ENCODE peak calls at places on chromosomes 16 and 17, in nine cellular contexts. One of them, this sample, is unnamed.

GRCh38 chr17:75524971-75525805 is at the start of gene LLGL2:
- DNase-seq in uterus: peak
- DNase-seq in left ventricle myocardium inferior: peak
- DNase-seq in BJ: no peak
- DNase-seq in sigmoid colon: peak
- DNase-seq in kidney: peak
- DNase-seq in fibroblast of the aortic adventitia: no peak
- DNase-seq in CD8-positive, alpha-beta T cell: peak
- DNase-seq in GM23338: peak
- DNase-seq in this sample: no peak

GRCh38 chr17:36689089-36689667 is 87.8 kb downstream of the MRM1 start:
- DNase-seq in uterus: no peak
- DNase-seq in left ventricle myocardium inferior: no peak
- DNase-seq in BJ: no peak
- DNase-seq in sigmoid colon: no peak
- DNase-seq in kidney: no peak
- DNase-seq in fibroblast of the aortic adventitia: no peak
- DNase-seq in CD8-positive, alpha-beta T cell: no peak
- DNase-seq in GM23338: no peak
- DNase-seq in this sample: no peak

GRCh38 chr16:74811911-74812310 is 37.3 kb upstream of the FA2H start:
- DNase-seq in uterus: no peak
- DNase-seq in left ventricle myocardium inferior: no peak
- DNase-seq in BJ: no peak
- DNase-seq in sigmoid colon: no peak
- DNase-seq in kidney: no peak
- DNase-seq in fibroblast of the aortic adventitia: peak
- DNase-seq in CD8-positive, alpha-beta T cell: no peak
- DNase-seq in GM23338: no peak
- DNase-seq in this sample: no peak

GRCh38 chr16:30499284-30499683 is 26.7 kb downstream of the ITGAL start:
- DNase-seq in uterus: no peak
- DNase-seq in left ventricle myocardium inferior: no peak
- DNase-seq in BJ: no peak
- DNase-seq in sigmoid colon: no peak
- DNase-seq in kidney: no peak
- DNase-seq in fibroblast of the aortic adventitia: no peak
- DNase-seq in CD8-positive, alpha-beta T cell: no peak
- DNase-seq in GM23338: no peak
- DNase-seq in this sample: no peak

GRCh38 chr17:82861393-82861775 is 21.6 kb upstream of the ZNF750 start:
- DNase-seq in uterus: no peak
- DNase-seq in left ventricle myocardium inferior: no peak
- DNase-seq in BJ: no peak
- DNase-seq in sigmoid colon: no peak
- DNase-seq in kidney: no peak
- DNase-seq in fibroblast of the aortic adventitia: no peak
- DNase-seq in CD8-positive, alpha-beta T cell: no peak
- DNase-seq in GM23338: no peak
- DNase-seq in this sample: no peak

GRCh38 chr17:47720754-47721533 is 12.1 kb upstream of the TBX21 start:
- DNase-seq in uterus: no peak
- DNase-seq in left ventricle myocardium inferior: no peak
- DNase-seq in BJ: no peak
- DNase-seq in sigmoid colon: no peak
- DNase-seq in kidney: no peak
- DNase-seq in fibroblast of the aortic adventitia: no peak
- DNase-seq in CD8-positive, alpha-beta T cell: peak
- DNase-seq in GM23338: peak
- DNase-seq in this sample: no peak

GRCh38 chr16:84478172-84478948 is 26.1 kb downstream of the MEAK7 start:
- DNase-seq in uterus: no peak
- DNase-seq in left ventricle myocardium inferior: no peak
- DNase-seq in BJ: peak
- DNase-seq in sigmoid colon: no peak
- DNase-seq in kidney: no peak
- DNase-seq in fibroblast of the aortic adventitia: peak
- DNase-seq in CD8-positive, alpha-beta T cell: peak
- DNase-seq in GM23338: no peak
- DNase-seq in this sample: no peak

GRCh38 chr17:83198366-83199341 is 119.2 kb downstream of the METRNL start:
- DNase-seq in uterus: no peak
- DNase-seq in left ventricle myocardium inferior: peak
- DNase-seq in BJ: no peak
- DNase-seq in sigmoid colon: peak
- DNase-seq in kidney: peak
- DNase-seq in fibroblast of the aortic adventitia: no peak
- DNase-seq in CD8-positive, alpha-beta T cell: no peak
- DNase-seq in GM23338: no peak
- DNase-seq in this sample: no peak

GRCh38 chr17:73899839-73900238 is 255.6 kb upstream of the SDK2 start:
- DNase-seq in uterus: no peak
- DNase-seq in left ventricle myocardium inferior: no peak
- DNase-seq in BJ: no peak
- DNase-seq in sigmoid colon: no peak
- DNase-seq in kidney: no peak
- DNase-seq in fibroblast of the aortic adventitia: no peak
- DNase-seq in CD8-positive, alpha-beta T cell: peak
- DNase-seq in GM23338: no peak
- DNase-seq in this sample: no peak

GRCh38 chr16:3174618-3175148 is 13.3 kb upstream of the OR1F1 start:
- DNase-seq in uterus: no peak
- DNase-seq in left ventricle myocardium inferior: no peak
- DNase-seq in BJ: no peak
- DNase-seq in sigmoid colon: peak
- DNase-seq in kidney: peak
- DNase-seq in fibroblast of the aortic adventitia: no peak
- DNase-seq in CD8-positive, alpha-beta T cell: no peak
- DNase-seq in GM23338: peak
- DNase-seq in this sample: no peak

GRCh38 chr16:3171181-3171854 is 16.7 kb upstream of the OR1F1 start:
- DNase-seq in uterus: no peak
- DNase-seq in left ventricle myocardium inferior: no peak
- DNase-seq in BJ: no peak
- DNase-seq in sigmoid colon: peak
- DNase-seq in kidney: peak
- DNase-seq in fibroblast of the aortic adventitia: no peak
- DNase-seq in CD8-positive, alpha-beta T cell: peak
- DNase-seq in GM23338: no peak
- DNase-seq in this sample: no peak

GRCh38 chr16:3170440-3171180 is 17.4 kb upstream of the OR1F1 start:
- DNase-seq in uterus: no peak
- DNase-seq in left ventricle myocardium inferior: no peak
- DNase-seq in BJ: no peak
- DNase-seq in sigmoid colon: peak
- DNase-seq in kidney: peak
- DNase-seq in fibroblast of the aortic adventitia: no peak
- DNase-seq in CD8-positive, alpha-beta T cell: no peak
- DNase-seq in GM23338: peak
- DNase-seq in this sample: no peak

GRCh38 chr16:3173892-3174617 is 13.9 kb upstream of the OR1F1 start:
- DNase-seq in uterus: no peak
- DNase-seq in left ventricle myocardium inferior: no peak
- DNase-seq in BJ: no peak
- DNase-seq in sigmoid colon: peak
- DNase-seq in kidney: peak
- DNase-seq in fibroblast of the aortic adventitia: no peak
- DNase-seq in CD8-positive, alpha-beta T cell: no peak
- DNase-seq in GM23338: peak
- DNase-seq in this sample: no peak

DNA sequence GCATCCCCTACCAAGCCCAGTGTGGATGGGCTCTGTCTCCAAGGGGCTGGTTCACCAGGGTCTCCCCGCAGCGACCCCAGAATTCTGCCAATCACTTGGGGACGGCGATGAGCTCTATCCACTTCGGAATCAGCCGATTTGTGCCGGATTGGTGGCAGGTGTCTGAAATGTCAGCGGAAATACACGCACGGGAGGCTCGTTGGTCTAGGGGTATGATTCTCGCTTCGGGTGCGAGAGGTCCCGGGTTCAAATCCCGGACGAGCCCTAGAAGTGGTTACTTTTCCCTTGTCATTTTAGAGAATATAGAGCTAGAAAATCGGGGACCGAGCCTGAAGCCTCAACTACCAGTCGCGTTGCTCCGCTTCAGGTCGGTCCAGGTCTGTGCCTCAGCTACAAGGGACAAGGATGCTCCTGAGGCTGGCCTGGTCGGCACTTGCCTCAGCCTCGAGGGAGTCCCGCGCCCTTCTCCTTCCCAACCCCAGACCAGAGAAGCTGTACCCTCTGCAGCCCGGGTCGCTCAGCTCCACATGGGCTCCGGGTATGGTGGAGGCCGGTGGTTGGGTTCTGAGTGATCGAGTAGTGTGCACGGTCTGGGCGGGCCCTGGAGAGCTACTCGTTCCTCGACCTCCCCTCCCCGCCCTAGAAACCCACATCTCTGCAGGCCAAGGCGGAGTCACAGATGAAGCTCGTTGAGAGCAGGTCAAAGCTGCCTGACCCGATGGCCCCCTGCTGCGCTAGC is 16.0 kb upstream of the OR1F1 start:
- DNase-seq in uterus: no peak
- DNase-seq in left ventricle myocardium inferior: no peak
- DNase-seq in BJ: no peak
- DNase-seq in sigmoid colon: peak
- DNase-seq in kidney: peak
- DNase-seq in fibroblast of the aortic adventitia: no peak
- DNase-seq in CD8-positive, alpha-beta T cell: no peak
- DNase-seq in GM23338: peak
- DNase-seq in this sample: no peak
- H3K4me3 ChIP-seq in uterus: no peak
- H3K4me3 ChIP-seq in left ventricle myocardium inferior: no peak
- H3K4me3 ChIP-seq in BJ: no peak
- H3K4me3 ChIP-seq in sigmoid colon: no peak
- H3K4me3 ChIP-seq in kidney: no peak
- H3K4me3 ChIP-seq in fibroblast of the aortic adventitia: no peak
- H3K4me3 ChIP-seq in CD8-positive, alpha-beta T cell: peak
- H3K4me3 ChIP-seq in GM23338: peak
- H3K4me3 ChIP-seq in this sample: no peak

GRCh38 chr17:80024206-80024972 is 11.3 kb downstream of the TBC1D16 start:
- DNase-seq in uterus: no peak
- DNase-seq in left ventricle myocardium inferior: no peak
- DNase-seq in BJ: no peak
- DNase-seq in sigmoid colon: no peak
- DNase-seq in kidney: no peak
- DNase-seq in fibroblast of the aortic adventitia: no peak
- DNase-seq in CD8-positive, alpha-beta T cell: no peak
- DNase-seq in GM23338: no peak
- DNase-seq in this sample: no peak

GRCh38 chr17:80023261-80024205 is 12.1 kb downstream of the TBC1D16 start:
- DNase-seq in uterus: peak
- DNase-seq in left ventricle myocardium inferior: no peak
- DNase-seq in BJ: no peak
- DNase-seq in sigmoid colon: no peak
- DNase-seq in kidney: no peak
- DNase-seq in fibroblast of the aortic adventitia: no peak
- DNase-seq in CD8-positive, alpha-beta T cell: no peak
- DNase-seq in GM23338: peak
- DNase-seq in this sample: no peak

GRCh38 chr17:80026359-80027042 is 9.2 kb downstream of the TBC1D16 start:
- DNase-seq in uterus: no peak
- DNase-seq in left ventricle myocardium inferior: no peak
- DNase-seq in BJ: no peak
- DNase-seq in sigmoid colon: no peak
- DNase-seq in kidney: no peak
- DNase-seq in fibroblast of the aortic adventitia: no peak
- DNase-seq in CD8-positive, alpha-beta T cell: no peak
- DNase-seq in GM23338: no peak
- DNase-seq in this sample: no peak

GRCh38 chr17:80025796-80026195 is 9.9 kb downstream of the TBC1D16 start:
- DNase-seq in uterus: no peak
- DNase-seq in left ventricle myocardium inferior: no peak
- DNase-seq in BJ: no peak
- DNase-seq in sigmoid colon: no peak
- DNase-seq in kidney: no peak
- DNase-seq in fibroblast of the aortic adventitia: no peak
- DNase-seq in CD8-positive, alpha-beta T cell: no peak
- DNase-seq in GM23338: no peak
- DNase-seq in this sample: no peak

GRCh38 chr17:80025140-80025539 is 10.5 kb downstream of the TBC1D16 start:
- DNase-seq in uterus: no peak
- DNase-seq in left ventricle myocardium inferior: no peak
- DNase-seq in BJ: no peak
- DNase-seq in sigmoid colon: no peak
- DNase-seq in kidney: no peak
- DNase-seq in fibroblast of the aortic adventitia: no peak
- DNase-seq in CD8-positive, alpha-beta T cell: no peak
- DNase-seq in GM23338: peak
- DNase-seq in this sample: no peak
- TF ChIP-seq CTCF in uterus: no peak
- TF ChIP-seq CTCF in left ventricle myocardium inferior: no peak
- TF ChIP-seq CTCF in BJ: no peak
- TF ChIP-seq CTCF in sigmoid colon: no peak
- TF ChIP-seq CTCF in kidney: no peak
- TF ChIP-seq CTCF in fibroblast of the aortic adventitia: no peak
- TF ChIP-seq CTCF in CD8-positive, alpha-beta T cell: no peak
- TF ChIP-seq CTCF in GM23338: peak
- TF ChIP-seq CTCF in this sample: no peak

GRCh38 chr16:71593048-71593999 is 16.4 kb upstream of the TAT start:
- DNase-seq in uterus: no peak
- DNase-seq in left ventricle myocardium inferior: no peak
- DNase-seq in BJ: no peak
- DNase-seq in sigmoid colon: no peak
- DNase-seq in kidney: no peak
- DNase-seq in fibroblast of the aortic adventitia: no peak
- DNase-seq in CD8-positive, alpha-beta T cell: no peak
- DNase-seq in GM23338: no peak
- DNase-seq in this sample: no peak
- H3K4me3 ChIP-seq in uterus: no peak
- H3K4me3 ChIP-seq in left ventricle myocardium inferior: no peak
- H3K4me3 ChIP-seq in BJ: no peak
- H3K4me3 ChIP-seq in sigmoid colon: no peak
- H3K4me3 ChIP-seq in kidney: no peak
- H3K4me3 ChIP-seq in fibroblast of the aortic adventitia: no peak
- H3K4me3 ChIP-seq in CD8-positive, alpha-beta T cell: no peak
- H3K4me3 ChIP-seq in GM23338: no peak
- H3K4me3 ChIP-seq in this sample: no peak

DNA sequence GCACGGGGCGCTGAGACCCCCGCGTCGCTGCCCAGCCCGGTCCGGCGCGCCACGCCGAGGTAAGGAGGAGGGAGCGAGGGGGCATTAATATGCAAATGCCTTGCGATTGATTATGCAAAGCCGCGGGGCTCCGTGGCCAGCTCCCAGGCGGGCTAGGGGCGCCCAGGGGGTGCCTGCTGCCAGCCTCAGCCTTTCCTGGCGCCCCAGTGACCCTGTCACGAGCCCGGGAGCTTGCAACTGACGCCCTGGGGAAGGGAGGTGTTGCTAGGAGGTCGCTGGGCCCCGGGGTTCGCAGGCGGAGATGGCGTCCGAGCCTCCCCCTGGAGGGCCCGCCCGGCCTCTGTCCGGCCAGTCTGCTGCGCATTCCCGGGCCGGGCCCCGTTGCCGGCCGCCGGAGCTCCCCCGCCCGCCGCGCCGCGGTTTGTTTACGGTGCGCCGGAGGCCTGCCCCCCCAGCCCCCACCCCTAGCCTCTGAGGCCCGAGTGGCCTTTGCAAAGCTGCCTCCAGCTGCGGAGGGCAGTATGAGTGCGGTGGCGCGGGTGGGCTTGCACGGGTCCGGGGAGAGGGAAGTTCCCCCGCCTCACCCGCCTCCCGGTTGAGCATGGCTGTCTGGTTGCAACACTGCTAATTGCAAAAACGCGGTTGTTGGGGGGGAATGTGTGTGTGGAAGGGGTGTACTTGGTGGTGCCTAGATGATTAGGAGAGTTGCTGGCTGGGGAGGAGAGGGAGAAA is 435 bp downstream of the THRA start:
- DNase-seq in uterus: peak
- DNase-seq in left ventricle myocardium inferior: peak
- DNase-seq in BJ: no peak
- DNase-seq in sigmoid colon: peak
- DNase-seq in kidney: peak
- DNase-seq in fibroblast of the aortic adventitia: no peak
- DNase-seq in CD8-positive, alpha-beta T cell: peak
- DNase-seq in GM23338: peak
- DNase-seq in this sample: no peak
- TF ChIP-seq CTCF in uterus: no peak
- TF ChIP-seq CTCF in left ventricle myocardium inferior: no peak
- TF ChIP-seq CTCF in BJ: no peak
- TF ChIP-seq CTCF in sigmoid colon: no peak
- TF ChIP-seq CTCF in kidney: no peak
- TF ChIP-seq CTCF in fibroblast of the aortic adventitia: peak
- TF ChIP-seq CTCF in CD8-positive, alpha-beta T cell: no peak
- TF ChIP-seq CTCF in GM23338: no peak
- TF ChIP-seq CTCF in this sample: no peak

This sample was measured in AG04449.